ENCODE peak calls at places on chromosomes 1 and 21, in five cellular contexts. M is A549, F is IMR-90, L is neural progenitor cell, U is tibial nerve. V is an unnamed sample.

GRCh38 chr1:91685994-91686393 is 185.3 kb downstream of the CDC7 start:
- DNase-seq in M (no peak), F (no peak), L (no peak), U (no peak), V (no peak)

GRCh38 chr21:21196087-21196486 is 197.9 kb downstream of the NCAM2 start:
- DNase-seq in M (no peak), F (peak; percentile 39), L (no peak), U (no peak), V (no peak)

GRCh38 chr21:46429754-46430681 is 28.7 kb upstream of the DIP2A start:
- DNase-seq in M (no peak), F (no peak), L (no peak), U (no peak), V (no peak)

GRCh38 chr1:87249803-87250202 is 78.9 kb upstream of the LMO4 start:
- DNase-seq in M (no peak), F (no peak), L (no peak), U (no peak), V (no peak)

GRCh38 chr1:203185061-203185461 is 1.4 kb downstream of the CHI3L1 start:
- DNase-seq in M (no peak), F (no peak), L (peak; percentile 17), U (no peak), V (no peak)

GRCh38 chr1:201707027-201707426 is 121.9 kb upstream of the IPO9 start:
- DNase-seq in M (no peak), F (no peak), L (no peak), U (no peak), V (no peak)

GRCh38 chr1:162678439-162678838 is 46.2 kb downstream of the DDR2 start:
- DNase-seq in M (no peak), F (peak; percentile 89), L (no peak), U (peak; percentile 37), V (no peak)

GRCh38 chr21:38351961-38352521 is 95.2 kb downstream of the KCNJ15 start:
- DNase-seq in M (peak; percentile 3), F (peak; percentile 90), L (no peak), U (no peak), V (no peak)

GRCh38 chr1:243447342-243447741 is 191.5 kb downstream of the SDCCAG8 start:
- DNase-seq in M (no peak), F (peak; percentile 62), L (no peak), U (peak; percentile 30), V (no peak)

GRCh38 chr1:232726048-232726779 is 79.0 kb upstream of the MAP10 start:
- DNase-seq in M (no peak), F (peak; percentile 31), L (no peak), U (no peak), V (no peak)

GRCh38 chr1:226656601-226657277 is 82.3 kb downstream of the ITPKB start:
- DNase-seq in M (no peak), F (peak; percentile 92), L (no peak), U (no peak), V (no peak)

GRCh38 chr1:225479341-225479740 is 51.5 kb upstream of the LBR start:
- DNase-seq in M (no peak), F (no peak), L (no peak), U (no peak), V (peak; percentile 28)

GRCh38 chr1:154430903-154431302 is 25.8 kb downstream of the IL6R start:
- DNase-seq in M (no peak), F (no peak), L (peak; percentile 49), U (no peak), V (no peak)

GRCh38 chr1:3639397-3639911 is 10.4 kb downstream of the WRAP73 start:
- DNase-seq in M (no peak), F (no peak), L (no peak), U (no peak), V (no peak)

GRCh38 chr1:211236633-211237321 is 22.4 kb upstream of the RCOR3 start:
- DNase-seq in M (no peak), F (peak; percentile 17), L (no peak), U (no peak), V (no peak)

GRCh38 chr1:1344672-1345361 is 4.4 kb downstream of the DVL1 start:
- DNase-seq in M (peak; percentile 84), F (peak; percentile 69), L (no peak), U (no peak), V (no peak)
- TF ChIP-seq CTCF in M (peak; percentile 43), F (peak; percentile 30), L (peak; percentile 42), U (no peak), V (no peak)

DNA sequence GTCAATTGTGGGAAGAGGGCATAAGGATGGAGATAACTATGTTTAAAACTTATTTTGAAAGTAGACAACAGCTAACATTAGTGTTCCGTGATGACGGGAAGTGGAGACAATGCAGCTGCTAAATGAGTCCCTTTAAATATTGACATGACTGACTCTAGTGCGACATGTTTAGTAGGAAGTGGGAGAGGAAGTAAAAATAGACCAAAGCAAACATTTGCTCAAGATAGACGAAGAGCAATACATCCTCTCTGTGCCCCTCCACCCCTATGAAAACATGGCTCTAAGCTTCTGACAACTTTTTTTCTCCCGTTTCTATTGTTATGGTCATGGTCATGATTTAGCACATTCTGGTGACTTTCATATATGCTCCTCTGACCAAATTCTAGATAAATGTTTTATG is 60.0 kb upstream of the HMCN1 start:
- DNase-seq in M (no peak), F (no peak), L (no peak), U (no peak), V (no peak)
- H3K4me3 ChIP-seq in M (no peak overlapping the region), F (no peak overlapping the region), L (no peak overlapping the region), U (no peak overlapping the region), V (peak overlapping the region; percentile 24)

GRCh38 chr1:150256193-150256548 is 1.4 kb upstream of the CA14 start:
- DNase-seq in M (no peak), F (no peak), L (no peak), U (no peak), V (no peak)
- TF ChIP-seq CTCF in M (no peak), F (no peak), L (no peak), U (no peak), V (no peak)

GRCh38 chr1:241250465-241250864 is 106.5 kb downstream of the RGS7 start:
- DNase-seq in M (no peak), F (no peak), L (no peak), U (no peak), V (no peak)

DNA sequence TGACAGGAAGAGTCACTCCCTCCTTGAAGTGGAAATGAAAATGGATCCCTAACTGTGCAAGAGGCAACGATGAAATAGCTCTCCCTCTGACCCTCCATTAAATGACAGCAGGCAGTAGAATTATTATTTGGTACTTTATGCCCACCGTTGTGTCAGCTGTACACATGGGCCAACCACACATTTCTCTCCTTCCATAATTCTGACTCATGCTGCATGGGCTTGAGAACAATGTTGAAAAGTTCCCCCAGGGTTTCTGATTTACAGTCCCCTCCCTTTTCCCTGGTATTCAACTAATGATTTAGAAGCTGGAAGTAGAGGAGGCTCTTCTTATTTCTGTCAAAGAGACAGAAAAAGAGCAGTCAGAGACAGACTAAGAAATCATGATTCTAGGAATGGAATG is 103.5 kb downstream of the RGS7 start:
- DNase-seq in M (no peak), F (peak; percentile 1), L (no peak), U (no peak), V (no peak)
- H3K4me3 ChIP-seq in M (no peak overlapping the region), F (no peak overlapping the region), L (no peak overlapping the region), U (no peak overlapping the region), V (no peak overlapping the region)

GRCh38 chr1:40856116-40856515 is 6.0 kb downstream of the CITED4 start:
- DNase-seq in M (no peak), F (no peak), L (no peak), U (no peak), V (no peak)

GRCh38 chr1:40857737-40858136 is 4.4 kb downstream of the CITED4 start:
- DNase-seq in M (no peak), F (no peak), L (peak; percentile 63), U (no peak), V (no peak)

GRCh38 chr1:40853113-40853999 is 8.8 kb downstream of the CITED4 start:
- DNase-seq in M (no peak), F (no peak), L (no peak), U (no peak), V (no peak)

GRCh38 chr1:40856656-40857302 is 5.4 kb downstream of the CITED4 start:
- DNase-seq in M (no peak), F (no peak), L (peak; percentile 32), U (no peak), V (no peak)

GRCh38 chr1:40855513-40855912 is 6.7 kb downstream of the CITED4 start:
- DNase-seq in M (no peak), F (no peak), L (peak; percentile 45), U (no peak), V (no peak)
- TF ChIP-seq CTCF in M (peak; percentile 12), F (peak; percentile 16), L (peak; percentile 47), U (no peak), V (no peak)

GRCh38 chr1:229857585-229857984 is 209.5 kb upstream of the GALNT2 start:
- DNase-seq in M (no peak), F (no peak), L (no peak), U (no peak), V (no peak)

GRCh38 chr1:229853751-229854150 is 213.3 kb upstream of the GALNT2 start:
- DNase-seq in M (no peak), F (no peak), L (no peak), U (no peak), V (no peak)

GRCh38 chr1:229859026-229859425 is 208.0 kb upstream of the GALNT2 start:
- DNase-seq in M (no peak), F (no peak), L (no peak), U (no peak), V (no peak)

GRCh38 chr1:229854620-229855019 is 212.4 kb upstream of the GALNT2 start:
- DNase-seq in M (no peak), F (no peak), L (no peak), U (no peak), V (no peak)

DNA sequence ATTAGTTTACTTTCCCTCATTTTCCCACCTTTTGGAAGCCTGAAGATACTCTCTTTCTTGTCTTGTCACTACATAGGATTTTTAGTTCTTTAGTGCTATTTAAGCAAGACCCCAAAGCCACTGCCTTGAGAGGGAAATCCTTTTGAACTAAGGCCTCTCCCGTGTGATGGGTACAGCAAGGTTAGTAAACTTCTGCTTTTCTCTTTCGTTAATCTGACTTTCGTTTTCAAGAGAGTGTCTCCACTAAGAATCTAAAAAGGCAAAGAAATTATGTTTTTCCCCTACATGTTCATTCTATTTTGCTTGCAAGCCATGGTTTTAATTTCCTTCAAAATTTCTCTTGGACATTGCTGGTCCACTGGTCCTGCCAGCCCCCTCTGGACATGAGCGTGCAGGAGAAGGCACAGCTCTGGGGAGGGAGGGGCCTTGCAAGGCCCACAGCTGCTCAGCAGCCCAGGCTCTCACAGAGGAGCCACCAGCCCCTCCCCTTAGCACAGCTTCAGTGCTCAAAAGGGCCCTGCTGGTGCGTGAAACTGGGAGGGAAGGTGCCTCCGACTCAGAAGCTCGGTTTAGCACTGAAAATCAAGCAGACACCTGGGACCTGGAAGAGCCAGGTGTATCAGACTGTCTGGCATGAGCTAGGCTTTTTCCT is 210.9 kb upstream of the GALNT2 start:
- DNase-seq in M (no peak), F (no peak), L (peak; percentile 59), U (no peak), V (no peak)
- H3K4me3 ChIP-seq in M (no peak overlapping the region), F (peak overlapping the region; percentile 6), L (no peak overlapping the region), U (no peak overlapping the region), V (no peak overlapping the region)

V was measured in coronary artery.